ENCODE peak calls at places on chromosome 6, in seven cellular contexts. K, V, H, S, Z, T and X are unnamed samples.

GRCh38 chr6:13635948-13636658 is 21.0 kb downstream of the NOL7 start:
- DNase-seq in K (no peak), V (no peak), H (no peak), S (no peak), Z (no peak), T (peak), X (no peak)

GRCh38 chr6:101117397-101118185 is 236.5 kb upstream of the ASCC3 start:
- DNase-seq in K (peak), V (no peak), H (no peak), S (peak), Z (no peak), T (peak), X (no peak)

GRCh38 chr6:43803055-43803782 is 33.2 kb downstream of the VEGFA start:
- DNase-seq in K (no peak), V (peak), H (no peak), S (no peak), Z (no peak), T (no peak), X (peak)

GRCh38 chr6:130696806-130697205 is 130.4 kb upstream of the SMLR1 start:
- DNase-seq in K (no peak), V (no peak), H (no peak), S (no peak), Z (peak), T (no peak), X (no peak)

GRCh38 chr6:116217069-116217468 is 36.8 kb downstream of the TSPYL4 start:
- DNase-seq in K (no peak), V (peak), H (no peak), S (no peak), Z (peak), T (peak), X (peak)

GRCh38 chr6:30800876-30801275 is 56.5 kb upstream of the IER3 start:
- DNase-seq in K (no peak), V (no peak), H (no peak), S (no peak), Z (no peak), T (no peak), X (no peak)

GRCh38 chr6:42025066-42025789 is 25.1 kb upstream of the TAF8 start:
- DNase-seq in K (no peak), V (no peak), H (no peak), S (no peak), Z (no peak), T (no peak), X (no peak)

GRCh38 chr6:119110601-119111548 is 32.4 kb upstream of the FAM184A start:
- DNase-seq in K (no peak), V (peak), H (peak), S (no peak), Z (peak), T (peak), X (peak)

GRCh38 chr6:72425003-72425681 is 196.7 kb upstream of the KCNQ5 start:
- DNase-seq in K (no peak), V (peak), H (no peak), S (no peak), Z (peak), T (no peak), X (peak)

GRCh38 chr6:36649721-36650484 is 28.6 kb upstream of the CDKN1A start:
- DNase-seq in K (no peak), V (no peak), H (no peak), S (no peak), Z (no peak), T (no peak), X (no peak)

GRCh38 chr6:165922309-165922794 is 245.3 kb downstream of the TBXT start:
- DNase-seq in K (no peak), V (no peak), H (no peak), S (no peak), Z (peak), T (no peak), X (no peak)

GRCh38 chr6:28258877-28259777 is at the start of gene NKAPL:
- DNase-seq in K (peak), V (peak), H (no peak), S (peak), Z (peak), T (no peak), X (no peak)

GRCh38 chr6:46469021-46469420 is 22.2 kb downstream of the RCAN2 start:
- DNase-seq in K (no peak), V (no peak), H (no peak), S (no peak), Z (no peak), T (no peak), X (no peak)

GRCh38 chr6:119140471-119141165 is 62.2 kb upstream of the FAM184A start:
- DNase-seq in K (no peak), V (no peak), H (no peak), S (peak), Z (no peak), T (no peak), X (no peak)

GRCh38 chr6:135451617-135452190 is 45.8 kb downstream of the AHI1 start:
- DNase-seq in K (no peak), V (peak), H (peak), S (no peak), Z (peak), T (peak), X (peak)

DNA sequence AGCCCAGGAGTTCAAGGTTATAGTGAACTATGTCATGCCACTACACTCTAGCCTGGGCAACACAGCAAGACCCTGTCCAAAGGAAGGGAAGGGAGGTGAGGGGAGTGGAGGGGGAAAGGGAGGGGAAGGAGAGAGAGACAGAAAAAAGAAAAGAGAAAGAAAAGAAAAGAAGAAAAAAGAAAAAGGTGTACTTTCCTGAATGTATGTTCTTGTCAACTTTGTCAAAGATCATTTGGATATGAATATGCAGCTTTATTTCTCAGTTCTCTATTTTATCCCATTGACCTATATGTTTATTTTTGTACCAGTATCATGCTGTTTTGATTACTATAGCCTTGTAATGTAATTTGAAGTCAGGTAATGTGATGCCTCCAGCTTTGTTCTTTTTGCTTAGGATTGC is 30.9 kb upstream of the FKBP1C start:
- DNase-seq in K (no peak), V (no peak), H (no peak), S (no peak), Z (no peak), T (no peak), X (no peak)
- H3K23ac ChIP-seq in K (no peak), V (no peak), H (no peak), S (no peak), Z (no peak), T (no peak), X (no peak)

DNA sequence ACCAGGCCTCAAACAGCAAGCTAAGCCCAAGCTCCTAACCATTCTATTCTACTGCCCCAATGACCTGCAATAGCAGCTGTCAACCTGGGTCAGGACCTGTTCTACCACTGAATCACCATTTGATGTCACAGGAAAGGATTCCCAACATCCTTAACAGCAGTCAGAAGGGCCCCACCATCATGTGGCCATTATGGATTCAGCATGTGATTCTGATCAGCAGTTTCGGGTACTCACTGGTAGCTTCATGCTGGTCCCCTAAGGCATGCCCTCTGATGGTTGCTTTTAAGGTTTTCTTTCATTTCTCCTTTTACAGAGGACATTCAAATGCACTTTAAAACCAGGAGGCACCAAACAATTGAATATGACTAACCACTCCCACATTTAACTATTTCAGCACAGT is 37.3 kb upstream of the MAP7 start:
- DNase-seq in K (no peak), V (peak), H (no peak), S (no peak), Z (peak), T (peak), X (peak)
- H3K23ac ChIP-seq in K (no peak), V (no peak), H (no peak), S (no peak), Z (peak), T (no peak), X (no peak)

GRCh38 chr6:34522740-34523139 is 33.4 kb downstream of the SPDEF start:
- DNase-seq in K (no peak), V (no peak), H (no peak), S (no peak), Z (no peak), T (no peak), X (no peak)

GRCh38 chr6:34518669-34519365 is 37.3 kb downstream of the SPDEF start:
- DNase-seq in K (no peak), V (no peak), H (no peak), S (no peak), Z (no peak), T (no peak), X (no peak)

GRCh38 chr6:34521463-34522288 is 34.5 kb downstream of the SPDEF start:
- DNase-seq in K (no peak), V (no peak), H (no peak), S (no peak), Z (no peak), T (no peak), X (no peak)

GRCh38 chr6:34519971-34520644 is 36.0 kb downstream of the SPDEF start:
- DNase-seq in K (no peak), V (no peak), H (no peak), S (no peak), Z (no peak), T (no peak), X (no peak)

GRCh38 chr6:34520645-34521462 is 35.3 kb downstream of the SPDEF start:
- DNase-seq in K (no peak), V (no peak), H (no peak), S (no peak), Z (no peak), T (no peak), X (no peak)
- H3K23ac ChIP-seq in K (no peak), V (no peak), H (peak), S (no peak), Z (no peak), T (no peak), X (no peak)

GRCh38 chr6:150366118-150366778 is 2.6 kb upstream of the IYD start:
- DNase-seq in K (no peak), V (no peak), H (no peak), S (no peak), Z (no peak), T (no peak), X (no peak)
- H3K23ac ChIP-seq in K (no peak), V (no peak), H (no peak), S (no peak), Z (no peak), T (no peak), X (no peak)

GRCh38 chr6:122798099-122798641 is 9.1 kb downstream of the SMPDL3A start:
- DNase-seq in K (no peak), V (no peak), H (no peak), S (no peak), Z (peak), T (no peak), X (peak)
- H3K23ac ChIP-seq in K (no peak), V (no peak), H (no peak), S (no peak), Z (no peak), T (no peak), X (no peak)